ENCODE peak calls at places on chromosomes 7 and 10, in four cellular contexts. X, P, F and G are unnamed samples.
A peak's percentile ranks its signal among the peaks of the same experiment; 100 is the strongest.

GRCh38 chr7:98281757-98282652 is 519 bp downstream of the BRI3 start:
- DNase-seq in P (no peak), F (peak; percentile 44), X (peak; percentile 87), G (no peak)

GRCh38 chr7:123437447-123437995 is 96.9 kb downstream of the IQUB start:
- DNase-seq in P (no peak), X (no peak), F (no peak), G (no peak)

GRCh38 chr7:131765575-131765974 is 209.1 kb upstream of the PODXL start:
- DNase-seq in X (no peak), F (no peak), P (no peak), G (no peak)

GRCh38 chr7:25522727-25523126 is 294.4 kb upstream of the NPVF start:
- DNase-seq in F (no peak), P (no peak), X (no peak), G (peak; percentile 24)

GRCh38 chr7:125355899-125356298 is 426.3 kb upstream of the POT1 start:
- DNase-seq in F (no peak), X (no peak), P (no peak), G (no peak)

GRCh38 chr10:69004821-69005220 is 16.2 kb downstream of the KIFBP start:
- DNase-seq in F (peak; percentile 62), X (no peak), P (no peak), G (peak; percentile 59)

GRCh38 chr10:133419211-133419950 is 5.0 kb downstream of the SPRN start:
- DNase-seq in X (peak; percentile 73), F (no peak), P (no peak), G (no peak)

GRCh38 chr7:130894146-130895005 is 160.4 kb upstream of the KLF14 start:
- DNase-seq in F (no peak), P (peak; percentile 73), X (peak; percentile 87), G (no peak)

GRCh38 chr7:40133561-40134427 is 628 bp downstream of the MPLKIP start:
- DNase-seq in F (no peak), P (no peak), X (no peak), G (no peak)

GRCh38 chr7:37782166-37782565 is 66.2 kb upstream of the NME8 start:
- DNase-seq in X (peak; percentile 44), F (no peak), P (no peak), G (no peak)

GRCh38 chr10:69338547-69339450 is 60.5 kb downstream of the HK1 start:
- DNase-seq in F (no peak), P (no peak), X (no peak), G (no peak)

GRCh38 chr7:99079104-99079503 is 64.8 kb downstream of the SMURF1 start:
- DNase-seq in P (no peak), X (no peak), F (no peak), G (no peak)

GRCh38 chr7:116940689-116941088 is 12.6 kb upstream of the ST7 start:
- DNase-seq in F (no peak), P (no peak), X (no peak), G (no peak)

GRCh38 chr7:45236666-45237065 is 79.1 kb downstream of the RAMP3 start:
- DNase-seq in X (peak; percentile 33), P (no peak), F (no peak), G (no peak)

GRCh38 chr7:264541-265191 is 25.3 kb upstream of the FOXL3 start:
- DNase-seq in F (no peak), X (peak; percentile 62), P (no peak), G (no peak)

GRCh38 chr7:34191766-34192550 is 286.6 kb downstream of the BMPER start:
- DNase-seq in X (no peak), P (no peak), F (no peak), G (no peak)

GRCh38 chr10:127877701-127878100 is 15.0 kb downstream of the CLRN3 start:
- DNase-seq in P (no peak), F (no peak), X (no peak), G (no peak)

GRCh38 chr7:88105231-88105630 is 114.6 kb downstream of the SRI start:
- DNase-seq in F (no peak), X (no peak), P (no peak), G (no peak)

GRCh38 chr10:124562425-124563060 is 100.9 kb downstream of the LHPP start:
- DNase-seq in X (peak; percentile 6), P (no peak), F (no peak), G (no peak)

GRCh38 chr10:71912431-71912830 is 51.8 kb upstream of the CHST3 start:
- DNase-seq in P (no peak), X (no peak), F (no peak), G (no peak)

GRCh38 chr7:122885583-122886356 is 490 bp downstream of the CADPS2 start:
- DNase-seq in X (peak; percentile 79), F (no peak), P (no peak), G (no peak)

GRCh38 chr10:107409517-107409916 is 245.0 kb upstream of the SORCS1 start:
- DNase-seq in X (no peak), F (no peak), P (no peak), G (no peak)

GRCh38 chr7:17706255-17706654 is 234.0 kb downstream of the SNX13 start:
- DNase-seq in P (no peak), X (no peak), F (no peak), G (no peak)

DNA sequence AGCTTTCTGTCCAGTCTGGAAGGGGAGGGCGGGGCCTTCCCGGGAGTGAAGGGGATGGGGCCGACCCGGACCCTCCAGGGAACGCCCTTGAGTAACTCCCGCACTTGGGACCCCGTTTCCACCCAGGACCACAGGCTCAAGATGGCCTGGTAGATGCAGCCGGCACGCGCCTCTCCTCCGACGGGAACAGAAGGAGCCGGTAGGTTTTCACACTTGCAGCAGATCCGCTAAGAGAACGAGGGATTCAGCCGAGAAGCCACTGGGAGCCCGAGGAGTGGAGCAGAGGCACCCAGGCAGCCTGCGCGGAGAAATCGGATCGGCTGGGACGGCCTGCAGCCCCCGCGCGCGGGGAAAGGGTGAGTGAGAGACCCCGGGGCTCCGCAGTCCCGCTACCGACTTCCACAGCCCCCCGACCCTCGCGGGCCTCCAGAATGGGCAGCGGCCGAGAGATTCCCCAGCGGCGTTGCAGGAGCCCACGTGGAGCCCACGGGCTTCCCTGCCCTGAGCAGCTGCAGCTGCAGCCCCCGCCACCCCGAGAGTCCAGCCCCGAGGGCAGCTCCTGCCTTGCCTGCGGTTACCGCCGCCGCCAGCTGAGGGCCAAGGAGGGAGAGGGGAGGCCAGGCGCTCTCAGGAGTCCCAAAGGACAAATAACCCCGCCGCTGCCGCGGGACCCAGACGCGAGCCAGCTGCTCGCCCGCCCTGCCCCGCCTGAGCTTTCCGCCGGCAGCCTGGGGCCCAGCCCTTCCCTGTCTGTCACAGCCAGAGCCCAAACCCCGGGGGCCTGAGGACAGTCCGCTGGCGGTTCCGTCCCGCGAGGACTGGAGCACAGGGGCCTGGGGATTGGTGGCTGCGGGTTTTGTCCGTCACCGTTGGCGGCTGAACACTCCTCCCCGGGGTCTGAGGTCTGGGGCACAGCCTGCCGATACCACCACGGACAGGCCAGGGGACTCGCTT is 21.8 kb downstream of the IFT22 start:
- DNase-seq in X (no peak), P (no peak), F (no peak), G (no peak)
- H3K4me3 ChIP-seq in X (no peak overlapping the region), P (no peak overlapping the region), F (no peak overlapping the region), G (no peak overlapping the region)

DNA sequence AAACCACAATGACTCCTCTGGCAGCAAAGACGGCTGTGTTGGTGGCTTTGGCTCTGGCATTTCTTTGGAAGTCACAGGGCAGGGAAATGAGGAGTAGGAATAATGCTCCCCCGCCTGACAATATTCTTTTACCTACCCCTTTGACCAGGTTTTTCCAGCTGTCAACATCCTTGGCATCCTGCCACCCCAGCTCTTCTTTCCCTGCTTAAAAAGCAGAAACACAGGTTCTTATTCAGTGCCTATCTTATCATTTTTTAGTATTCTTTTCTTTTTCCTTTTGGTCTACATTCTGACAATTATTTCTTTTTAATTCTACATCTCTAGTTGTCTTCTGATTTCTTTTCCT is 97.7 kb downstream of the CREB5 start:
- DNase-seq in X (no peak), F (no peak), P (no peak), G (no peak)
- H3K27ac ChIP-seq in X (no peak overlapping the region), F (no peak overlapping the region), P (no peak overlapping the region), G (no peak overlapping the region)

GRCh38 chr10:11677480-11677879 is 64.7 kb upstream of the ECHDC3 start:
- DNase-seq in F (no peak), X (no peak), P (no peak), G (no peak)
- H3K4me3 ChIP-seq in F (no peak overlapping the region), X (no peak overlapping the region), P (no peak overlapping the region), G (no peak overlapping the region)

DNA sequence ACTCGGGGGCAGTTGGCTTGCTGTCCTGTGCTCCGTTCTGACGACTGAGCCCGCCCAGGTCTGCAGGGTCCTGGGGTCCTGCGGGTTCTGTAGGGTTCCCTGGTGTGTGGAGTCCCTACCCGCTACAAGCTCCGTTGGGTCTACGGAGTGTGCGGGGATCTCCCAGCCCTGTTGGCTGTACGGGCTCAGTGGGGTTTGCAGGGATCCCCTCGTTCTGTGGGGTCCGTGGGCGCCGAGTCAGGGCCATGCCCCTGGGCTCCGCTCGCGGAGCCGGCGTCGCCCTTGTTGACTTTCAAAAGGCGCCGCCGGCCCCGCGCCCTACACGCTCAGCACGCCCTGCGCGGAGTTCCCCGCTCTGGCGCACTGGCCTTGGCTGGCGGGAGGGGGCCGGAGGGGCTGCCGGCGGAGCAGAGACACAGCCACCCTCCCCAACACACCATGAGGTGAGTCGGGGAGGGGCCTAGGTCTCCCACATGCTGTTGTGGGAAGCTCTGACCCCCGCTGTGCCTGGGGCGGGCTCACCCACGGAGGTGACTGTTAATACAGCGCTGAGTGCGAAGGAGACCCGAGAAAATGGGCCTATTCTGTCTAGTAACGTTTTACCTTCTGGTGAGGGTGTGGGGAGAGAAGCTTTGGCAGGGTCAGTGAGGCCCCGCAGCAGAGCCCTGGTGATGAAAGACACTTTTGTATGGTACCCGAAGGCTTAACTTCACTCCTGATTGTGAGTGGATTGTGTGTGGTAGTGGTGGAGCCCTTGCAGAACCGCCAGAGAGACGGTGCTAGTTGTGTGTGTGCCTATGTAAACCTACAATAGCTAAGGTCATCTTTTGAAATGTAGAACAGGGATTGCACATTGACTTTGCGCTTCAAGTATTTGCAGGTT is 8.1 kb downstream of the TASOR2 start:
- DNase-seq in F (peak; percentile 53), P (no peak), X (peak; percentile 83), G (peak; percentile 51)
- H3K27ac ChIP-seq in F (peak overlapping the region; percentile 38), P (no peak overlapping the region), X (no peak overlapping the region), G (peak overlapping the region; percentile 49)

GRCh38 chr7:78388982-78389381 is 590.4 kb downstream of the PHTF2 start:
- DNase-seq in F (no peak), X (no peak), P (no peak), G (no peak)
- H3K4me3 ChIP-seq in F (no peak overlapping the region), X (no peak overlapping the region), P (no peak overlapping the region), G (no peak overlapping the region)

DNA sequence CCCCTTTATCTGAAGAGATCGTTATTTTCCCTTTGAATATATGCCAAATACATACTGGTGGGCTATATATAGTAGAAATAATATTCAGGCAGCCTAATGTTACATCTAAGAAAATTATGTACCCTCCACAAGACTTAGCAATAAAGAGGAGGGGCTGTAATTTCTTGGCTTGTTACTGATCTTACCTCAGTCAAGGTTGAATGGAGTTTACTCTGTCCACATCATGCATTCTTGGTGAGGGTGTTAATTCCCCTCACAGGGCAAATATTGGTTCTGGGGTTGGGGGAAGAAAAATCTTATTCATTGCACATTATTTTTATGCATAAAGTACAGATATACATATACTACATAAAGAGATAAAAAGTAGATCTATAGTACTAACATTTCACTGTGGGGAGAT is 145.8 kb upstream of the ANK3 start:
- DNase-seq in F (no peak), P (no peak), X (no peak), G (no peak)
- H3K27ac ChIP-seq in F (no peak overlapping the region), P (no peak overlapping the region), X (no peak overlapping the region), G (no peak overlapping the region)